ENCODE peak calls at places on chromosomes 4 and X, in four cellular contexts. A, B, V and H are unnamed samples. For H3K4me1 and H3K9me3, the result is how much of the 10 kb centered on the place peaks cover.

GRCh38 chr4:3174371-3175338 is 74.3 kb upstream of the MSANTD1 start:
- DNase-seq in A (no peak), B (no peak), V (no peak), H (no peak)

GRCh38 chrX:111376897-111377601 is 34.9 kb downstream of the DCX start:
- DNase-seq in A (peak), B (no peak), V (peak), H (no peak)

GRCh38 chrX:148741441-148741840 is 241.0 kb downstream of the AFF2 start:
- DNase-seq in A (no peak), B (no peak), V (peak), H (no peak)

GRCh38 chrX:135328421-135329005 is 19.2 kb downstream of the ETDC start:
- DNase-seq in A (no peak), B (peak), V (no peak), H (no peak)

GRCh38 chr4:142818009-142818408 is 28.1 kb downstream of the INPP4B start:
- DNase-seq in A (no peak), B (peak), V (no peak), H (peak)

GRCh38 chr4:76708986-76709385 is 189.0 kb downstream of the SOWAHB start:
- DNase-seq in A (no peak), B (no peak), V (no peak), H (peak)

GRCh38 chr4:125728568-125728967 is 413.8 kb downstream of the FAT4 start:
- DNase-seq in A (no peak), B (peak), V (no peak), H (peak)

GRCh38 chr4:151434183-151434860 is 25.3 kb downstream of the FHIP1A start:
- DNase-seq in A (no peak), B (peak), V (no peak), H (peak)

GRCh38 chr4:22237155-22237751 is 278.6 kb downstream of the ADGRA3 start:
- DNase-seq in A (no peak), B (peak), V (peak), H (no peak)

GRCh38 chr4:10061650-10062415 is 40.5 kb upstream of the SLC2A9 start:
- DNase-seq in A (no peak), B (peak), V (no peak), H (no peak)

GRCh38 chr4:86939737-86940141 is 4.9 kb downstream of the AFF1 start:
- DNase-seq in A (no peak), B (no peak), V (no peak), H (no peak)

GRCh38 chr4:48602763-48603162 is 112.7 kb downstream of the ZAR1 start:
- DNase-seq in A (no peak), B (peak), V (no peak), H (peak)

GRCh38 chrX:10176121-10177003 is 19.6 kb downstream of the CLCN4 start:
- DNase-seq in A (no peak), B (no peak), V (no peak), H (no peak)

GRCh38 chr4:1069394-1069793 is 44.0 kb downstream of the RNF212 start:
- DNase-seq in A (no peak), B (no peak), V (no peak), H (no peak)

GRCh38 chrX:49915352-49916222 is 6.8 kb upstream of the CLCN5 start:
- DNase-seq in A (peak), B (peak), V (no peak), H (peak)

GRCh38 chrX:12225073-12225472 is 86.8 kb downstream of the FRMPD4 start:
- DNase-seq in A (no peak), B (no peak), V (no peak), H (no peak)

GRCh38 chr4:153467897-153468262 is 1.7 kb downstream of the TMEM131L start:
- DNase-seq in A (no peak), B (no peak), V (no peak), H (peak)
- H3K9ac ChIP-seq in A (no peak), B (no peak), V (no peak), H (no peak)

GRCh38 chr4:78171482-78171881 is 114.4 kb downstream of the FRAS1 start:
- DNase-seq in A (no peak), B (no peak), V (peak), H (no peak)
- H3K4me1 ChIP-seq in A (under half), B (under half), V (under half), H (under half)

DNA sequence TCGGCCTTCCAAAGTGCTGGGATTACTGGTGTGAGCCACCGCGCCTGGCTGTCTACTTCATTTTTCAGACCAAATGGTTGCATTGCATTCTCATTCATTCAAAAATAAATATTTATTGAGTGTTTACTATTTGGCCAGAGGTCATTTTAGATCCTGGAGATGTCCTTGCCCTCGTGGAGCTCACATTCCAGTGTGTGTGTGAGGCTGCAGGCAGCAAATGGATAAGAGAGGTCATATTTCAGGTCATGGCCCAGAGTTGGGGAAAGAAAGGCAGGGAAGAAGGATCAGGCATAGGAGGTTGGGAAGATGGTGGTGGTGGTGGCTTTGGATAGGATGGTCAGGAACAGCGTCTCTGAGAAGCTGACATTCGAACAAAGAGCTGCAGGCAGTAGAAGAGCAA is 119.1 kb downstream of the CEP135 start:
- DNase-seq in A (no peak), B (no peak), V (no peak), H (no peak)
- H3K9me3 ChIP-seq in A (under half), B (under half), V (under half), H (under half)

DNA sequence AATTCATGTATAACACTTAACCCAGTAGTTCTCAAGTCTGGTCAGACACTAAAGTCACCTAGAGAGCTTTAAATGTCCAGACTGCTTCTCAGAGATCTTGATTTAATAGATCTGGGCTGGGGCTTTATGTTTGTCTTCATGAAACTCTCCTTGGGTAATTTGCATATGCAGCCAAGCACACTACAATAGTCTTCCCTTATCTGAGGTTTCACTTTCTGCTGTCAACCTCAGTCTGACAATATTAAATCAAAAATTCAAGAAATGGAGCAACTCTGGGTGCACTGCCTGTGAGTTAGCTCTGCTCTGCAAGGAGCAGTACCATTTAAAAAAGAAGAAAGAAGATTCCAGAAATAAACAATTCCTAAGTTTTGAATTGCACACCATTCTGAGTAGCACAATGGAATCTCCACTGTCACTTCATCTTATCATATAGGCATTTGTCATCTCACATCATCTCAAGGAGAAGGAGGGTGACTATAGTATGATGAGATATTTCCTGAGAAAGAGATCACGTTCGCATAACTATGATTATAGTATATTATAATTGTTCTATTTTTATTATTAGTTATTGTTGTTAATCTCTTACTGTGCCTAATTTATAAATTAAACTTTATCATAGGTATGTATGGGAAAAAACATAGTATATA is 9.4 kb downstream of the FNIP2 start:
- DNase-seq in A (no peak), B (no peak), V (no peak), H (no peak)
- H3K9ac ChIP-seq in A (no peak), B (no peak), V (no peak), H (peak)

GRCh38 chr4:16524379-16524778 is 298.1 kb upstream of the TAPT1 start:
- DNase-seq in A (no peak), B (no peak), V (no peak), H (no peak)
- H3K4me1 ChIP-seq in A (under half), B (under half), V (under half), H (under half)

GRCh38 chr4:28886934-28887333 is 1833.2 kb upstream of the PCDH7 start:
- DNase-seq in A (no peak), B (peak), V (no peak), H (no peak)
- H3K9me3 ChIP-seq in A (under half), B (under half), V (under half), H (under half)

GRCh38 chrX:51494409-51494808 is 2.0 kb downstream of the NUDT11 start:
- DNase-seq in A (no peak), B (peak), V (no peak), H (peak)

DNA sequence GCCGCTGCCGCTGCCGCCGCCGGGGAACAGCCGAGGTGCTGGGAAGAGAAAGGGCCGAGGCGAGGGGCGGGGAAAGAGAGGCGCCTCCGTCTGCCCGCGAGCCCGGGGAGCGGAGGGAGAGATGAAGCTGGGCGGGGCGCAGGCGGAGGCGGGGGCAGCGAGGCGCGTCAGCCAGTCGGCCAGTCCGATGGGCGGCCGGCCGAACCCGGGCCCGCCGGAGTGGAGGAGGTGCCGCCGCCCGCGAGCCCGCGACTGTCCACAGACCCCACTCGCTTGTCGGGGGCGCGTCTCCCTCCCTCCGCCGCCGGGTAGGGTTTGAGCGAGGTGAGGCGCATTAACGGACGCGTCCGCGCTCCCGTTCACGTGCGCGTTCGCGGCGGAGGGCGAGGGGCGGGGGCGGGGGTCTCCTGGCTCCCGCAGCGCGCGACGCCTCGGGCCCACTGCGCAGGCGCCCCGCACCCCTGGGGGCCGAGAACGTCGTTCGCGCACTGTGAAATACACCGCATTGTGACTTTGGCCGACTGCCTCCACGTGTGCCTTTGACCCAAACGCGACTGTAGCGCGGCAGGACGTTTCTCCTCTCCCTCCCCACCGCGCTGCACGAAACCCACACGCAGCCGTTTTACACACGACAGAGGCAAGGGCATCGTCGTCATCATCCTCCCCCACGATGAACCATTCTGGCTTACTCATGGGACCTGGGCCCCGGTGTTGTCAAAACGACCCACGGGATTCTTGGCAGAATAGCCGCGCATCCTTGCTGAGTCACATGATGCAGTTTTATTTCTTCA is at the start of gene NUDT11:
- DNase-seq in A (peak), B (peak), V (peak), H (peak)
- H3K9ac ChIP-seq in A (peak), B (peak), V (peak), H (peak)

DNA sequence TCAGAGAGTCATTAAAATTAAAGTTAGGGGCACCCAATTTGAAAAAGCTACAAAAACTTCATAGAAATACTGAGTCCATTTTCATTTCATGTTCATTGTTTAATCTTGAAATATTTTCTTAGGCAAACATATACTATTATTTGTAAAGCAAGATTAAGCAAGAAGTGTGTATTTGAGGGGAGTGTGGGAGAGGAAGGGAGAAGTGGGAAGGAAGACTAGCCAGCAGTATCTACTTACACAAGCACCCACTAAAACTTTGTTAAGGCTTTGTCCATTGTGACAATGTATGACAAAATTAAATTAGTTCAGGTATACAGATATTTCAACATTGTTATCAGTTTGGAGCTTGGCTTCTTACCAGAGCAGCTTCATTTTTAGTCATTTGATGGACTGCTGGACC is 222.9 kb downstream of the ARHGAP24 start:
- DNase-seq in A (no peak), B (no peak), V (no peak), H (no peak)
- H3K4me1 ChIP-seq in A (under half), B (under half), V (under half), H (under half)

GRCh38 chr4:168868044-168868855 is 141.8 kb downstream of the CBR4 start:
- DNase-seq in A (no peak), B (peak), V (no peak), H (peak)

GRCh38 chr4:168866635-168867034 is 143.4 kb downstream of the CBR4 start:
- DNase-seq in A (no peak), B (no peak), V (no peak), H (no peak)

GRCh38 chr4:168868856-168869201 is 141.2 kb downstream of the CBR4 start:
- DNase-seq in A (no peak), B (no peak), V (no peak), H (no peak)

GRCh38 chr4:168865854-168866253 is 144.2 kb downstream of the CBR4 start:
- DNase-seq in A (no peak), B (no peak), V (no peak), H (no peak)

DNA sequence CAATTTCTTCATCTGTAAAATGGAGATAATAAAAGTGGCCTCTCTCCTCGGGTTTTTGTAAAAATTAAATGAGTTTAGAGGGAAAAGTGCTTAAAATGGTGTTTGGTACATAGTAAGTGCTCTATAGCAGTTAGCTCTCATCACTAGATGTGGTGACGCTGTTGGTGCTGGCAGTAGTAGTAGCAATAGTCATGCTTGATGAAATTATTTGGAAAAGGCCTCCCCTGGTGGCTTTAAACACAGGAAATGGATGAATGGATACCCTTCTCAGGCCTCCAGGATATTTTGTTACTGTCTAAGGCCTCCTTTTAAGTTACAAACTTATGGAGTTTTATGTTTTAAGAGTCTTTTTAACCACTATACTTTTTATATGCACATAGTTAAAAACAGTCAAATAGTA is 142.9 kb downstream of the CBR4 start:
- DNase-seq in A (no peak), B (peak), V (no peak), H (no peak)
- H3K9me3 ChIP-seq in A (under half), B (under half), V (under half), H (under half)